ENCODE peak calls at places on chromosomes 11 and 22, in four cellular contexts. N, A, M and B are unnamed samples.

GRCh38 chr11:134071306-134071705 is 2.4 kb downstream of the JAM3 start:
- DNase-seq in N (no peak), A (no peak), M (no peak), B (no peak)

GRCh38 chr11:77874206-77874605 is 53.3 kb downstream of the AAMDC start:
- DNase-seq in N (no peak), A (no peak), M (no peak), B (peak)

GRCh38 chr11:73129198-73129597 is 12.9 kb downstream of the FCHSD2 start:
- DNase-seq in N (no peak), A (no peak), M (no peak), B (no peak)

GRCh38 chr11:102568851-102569250 is 38.3 kb upstream of the MMP7 start:
- DNase-seq in N (no peak), A (no peak), M (no peak), B (no peak)

GRCh38 chr22:39448205-39449054 is 8.4 kb upstream of the MGAT3 start:
- DNase-seq in N (no peak), A (no peak), M (no peak), B (no peak)

GRCh38 chr11:67289651-67290479 is 762 bp downstream of the ANKRD13D start:
- DNase-seq in N (no peak), A (peak), M (peak), B (no peak)

GRCh38 chr11:70942593-70942992 is 309.8 kb downstream of the SHANK2 start:
- DNase-seq in N (no peak), A (peak), M (peak), B (no peak)

GRCh38 chr22:31526275-31526674 is 29.9 kb downstream of the SFI1 start:
- DNase-seq in N (no peak), A (no peak), M (no peak), B (no peak)

GRCh38 chr11:115164774-115165173 is 339.4 kb downstream of the CADM1 start:
- DNase-seq in N (peak), A (no peak), M (peak), B (no peak)

GRCh38 chr22:16563555-16564520 is 28.8 kb downstream of the CCT8L2 start:
- DNase-seq in N (no peak), A (no peak), M (no peak), B (no peak)

GRCh38 chr22:39959640-39960447 is at the start of gene TMA7B:
- DNase-seq in N (peak), A (no peak), M (peak), B (peak)

GRCh38 chr11:76787271-76787670 is 4.1 kb downstream of the TSKU start:
- DNase-seq in N (no peak), A (no peak), M (no peak), B (no peak)

GRCh38 chr11:121464352-121464946 is 11.7 kb upstream of the SORL1-AS1 start:
- DNase-seq in N (peak), A (no peak), M (peak), B (peak)

GRCh38 chr11:123145220-123145619 is 49.8 kb downstream of the CLMP start:
- DNase-seq in N (no peak), A (no peak), M (no peak), B (peak)

GRCh38 chr11:461626-462025 is 11.5 kb downstream of the PTDSS2 start:
- DNase-seq in N (no peak), A (no peak), M (no peak), B (no peak)

GRCh38 chr22:34709641-34710040 is 356.3 kb upstream of the ISX start:
- DNase-seq in N (no peak), A (no peak), M (peak), B (no peak)

GRCh38 chr11:26584818-26585217 is 12.8 kb upstream of the MUC15 start:
- DNase-seq in N (no peak), A (no peak), M (no peak), B (no peak)

GRCh38 chr22:20121856-20122415 is 4.9 kb upstream of the TRMT2A start:
- DNase-seq in N (no peak), A (no peak), M (no peak), B (no peak)

GRCh38 chr22:31218565-31219262 is 6.6 kb downstream of the LIMK2 start:
- DNase-seq in N (no peak), A (no peak), M (no peak), B (no peak)

GRCh38 chr22:38397189-38398097 is 57.6 kb downstream of the KCNJ4 start:
- DNase-seq in N (peak), A (peak), M (peak), B (no peak)

GRCh38 chr11:73158356-73159051 is 16.4 kb upstream of the FCHSD2 start:
- DNase-seq in N (no peak), A (no peak), M (no peak), B (peak)

GRCh38 chr11:74905326-74905725 is 43.6 kb downstream of the XRRA1 start:
- DNase-seq in N (no peak), A (no peak), M (no peak), B (no peak)

GRCh38 chr11:6565988-6566703 is 37.3 kb downstream of the RRP8 start:
- DNase-seq in N (no peak), A (no peak), M (no peak), B (no peak)

GRCh38 chr22:37043214-37043827 is 8.2 kb upstream of the KCTD17 start:
- DNase-seq in N (no peak), A (no peak), M (no peak), B (no peak)

GRCh38 chr11:531826-532511 is 3.4 kb downstream of the HRAS start:
- DNase-seq in N (no peak), A (no peak), M (no peak), B (no peak)

GRCh38 chr22:25582946-25583345 is 18.5 kb downstream of the GRK3 start:
- DNase-seq in N (no peak), A (no peak), M (no peak), B (peak)

GRCh38 chr11:19989191-19989590 is 171.1 kb downstream of the DBX1 start:
- DNase-seq in N (no peak), A (no peak), M (no peak), B (peak)

GRCh38 chr22:39706406-39707150 is 136.0 kb downstream of the CACNA1I start:
- DNase-seq in N (no peak), A (no peak), M (no peak), B (no peak)

GRCh38 chr11:25899761-25900160 is 432.2 kb upstream of the ANO3 start:
- DNase-seq in N (no peak), A (no peak), M (no peak), B (no peak)

GRCh38 chr22:26547426-26547825 is 35.2 kb upstream of the TFIP11 start:
- DNase-seq in N (no peak), A (no peak), M (no peak), B (peak)

GRCh38 chr22:30864441-30865420 is 103.8 kb downstream of the MORC2 start:
- DNase-seq in N (no peak), A (peak), M (no peak), B (no peak)

GRCh38 chr11:22792497-22792896 is 37.1 kb downstream of the SVIP start:
- DNase-seq in N (no peak), A (no peak), M (peak), B (peak)

GRCh38 chr11:85844439-85845051 is 10.6 kb upstream of the CCDC83 start:
- DNase-seq in N (no peak), A (no peak), M (peak), B (peak)

GRCh38 chr11:92227233-92227593 is 2.6 kb downstream of the FAT3 start:
- DNase-seq in N (peak), A (no peak), M (peak), B (no peak)

GRCh38 chr11:126716456-126717083 is 284.0 kb downstream of the KIRREL3 start:
- DNase-seq in N (peak), A (peak), M (peak), B (peak)

GRCh38 chr22:33666661-33667619 is 253.3 kb downstream of the LARGE1 start:
- DNase-seq in N (no peak), A (no peak), M (peak), B (no peak)

GRCh38 chr11:12008790-12009616 is 577 bp upstream of the DKK3 start:
- DNase-seq in N (peak), A (peak), M (peak), B (peak)

GRCh38 chr11:117232911-117233409 is 489 bp downstream of the RNF214 start:
- DNase-seq in N (peak), A (peak), M (no peak), B (no peak)

GRCh38 chr22:41619979-41620645 is 731 bp downstream of the DESI1 start:
- DNase-seq in N (peak), A (peak), M (peak), B (no peak)

GRCh38 chr22:49042066-49042465 is 785.6 kb downstream of the BRD1 start:
- DNase-seq in N (no peak), A (no peak), M (no peak), B (no peak)

GRCh38 chr22:49040111-49040510 is 787.6 kb downstream of the BRD1 start:
- DNase-seq in N (no peak), A (no peak), M (no peak), B (no peak)

GRCh38 chr22:49040754-49041467 is 786.8 kb downstream of the BRD1 start:
- DNase-seq in N (no peak), A (no peak), M (no peak), B (no peak)

GRCh38 chr22:49037701-49038245 is 789.9 kb downstream of the BRD1 start:
- DNase-seq in N (no peak), A (no peak), M (no peak), B (no peak)

DNA sequence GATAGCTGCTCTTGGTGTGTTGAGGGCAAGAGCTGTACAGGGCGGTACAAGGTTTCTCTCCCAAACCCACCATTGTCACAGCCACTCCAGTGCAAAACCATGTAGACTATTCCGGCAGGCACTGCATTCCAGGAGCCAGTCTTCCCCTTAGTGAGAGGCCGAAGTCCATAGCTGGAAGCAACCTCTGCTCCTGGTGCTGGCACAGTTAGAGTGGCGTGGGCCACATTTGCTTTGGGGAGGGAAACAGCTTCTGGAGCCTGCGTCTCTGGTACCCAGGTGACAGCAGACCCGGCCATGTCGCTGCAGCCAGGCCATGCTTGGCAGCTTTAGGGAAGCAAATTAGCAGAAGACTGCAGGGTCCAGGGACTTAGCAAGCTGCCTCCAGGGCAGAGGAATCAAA is 788.0 kb downstream of the BRD1 start:
- DNase-seq in N (no peak), A (no peak), M (no peak), B (no peak)
- H4K5ac ChIP-seq in N (no peak), A (no peak), M (no peak), B (no peak)

GRCh38 chr22:43627485-43628252 is 184.4 kb downstream of the EFCAB6 start:
- DNase-seq in N (no peak), A (no peak), M (no peak), B (no peak)

GRCh38 chr22:43628253-43628649 is 183.9 kb downstream of the EFCAB6 start:
- DNase-seq in N (no peak), A (no peak), M (no peak), B (no peak)

GRCh38 chr22:43631846-43632245 is 180.3 kb downstream of the EFCAB6 start:
- DNase-seq in N (no peak), A (no peak), M (no peak), B (no peak)

GRCh38 chr22:43631201-43631600 is 180.9 kb downstream of the EFCAB6 start:
- DNase-seq in N (no peak), A (no peak), M (no peak), B (no peak)

GRCh38 chr22:43630451-43630850 is 181.7 kb downstream of the EFCAB6 start:
- DNase-seq in N (no peak), A (no peak), M (no peak), B (no peak)
- H4K5ac ChIP-seq in N (no peak), A (no peak), M (no peak), B (no peak)

GRCh38 chr11:129703846-129704245 is 111.8 kb upstream of the TMEM45B start:
- DNase-seq in N (peak), A (no peak), M (no peak), B (no peak)
- H4K5ac ChIP-seq in N (no peak), A (no peak), M (no peak), B (no peak)

GRCh38 chr11:45530111-45530510 is 135.3 kb downstream of the CHST1 start:
- DNase-seq in N (no peak), A (no peak), M (no peak), B (no peak)

GRCh38 chr11:45527898-45528297 is 137.5 kb downstream of the CHST1 start:
- DNase-seq in N (no peak), A (no peak), M (no peak), B (no peak)

GRCh38 chr11:45528435-45528834 is 137.0 kb downstream of the CHST1 start:
- DNase-seq in N (no peak), A (no peak), M (no peak), B (no peak)

GRCh38 chr11:45532552-45532951 is 132.9 kb downstream of the CHST1 start:
- DNase-seq in N (no peak), A (no peak), M (no peak), B (no peak)

DNA sequence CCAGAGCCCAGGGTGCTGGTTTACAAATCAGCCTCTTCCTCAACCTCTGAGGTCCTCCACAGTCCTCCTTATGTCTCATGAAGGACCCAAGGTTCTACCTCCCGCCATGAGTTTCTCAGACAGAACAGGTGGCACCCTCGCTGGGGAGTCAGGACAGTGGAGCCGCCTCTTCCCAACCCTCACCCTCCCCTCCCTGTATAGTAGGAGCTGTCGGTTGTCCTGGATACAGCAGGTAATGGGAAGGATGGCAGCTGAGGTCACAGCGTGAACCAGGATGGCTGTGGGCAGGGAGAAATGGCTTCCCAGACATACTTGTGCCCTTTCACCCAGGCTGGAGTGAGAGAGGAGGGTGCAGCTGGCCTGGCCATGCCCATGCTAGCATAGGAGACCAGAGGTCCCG is 134.6 kb downstream of the CHST1 start:
- DNase-seq in N (no peak), A (no peak), M (no peak), B (no peak)
- H4K5ac ChIP-seq in N (no peak), A (no peak), M (no peak), B (no peak)

GRCh38 chr22:28884754-28885375 is 1.5 kb downstream of the ZNRF3 start:
- DNase-seq in N (no peak), A (no peak), M (peak), B (no peak)

GRCh38 chr22:28887725-28888459 is 4.5 kb downstream of the ZNRF3 start:
- DNase-seq in N (no peak), A (no peak), M (no peak), B (no peak)

GRCh38 chr22:28883657-28883916 is 215 bp downstream of the ZNRF3 start:
- DNase-seq in N (no peak), A (no peak), M (no peak), B (no peak)

GRCh38 chr22:28883917-28884753 is 763 bp downstream of the ZNRF3 start:
- DNase-seq in N (peak), A (peak), M (peak), B (peak)

GRCh38 chr22:28885939-28886338 is 2.6 kb downstream of the ZNRF3 start:
- DNase-seq in N (no peak), A (no peak), M (no peak), B (no peak)
- H4K5ac ChIP-seq in N (no peak), A (no peak), M (no peak), B (no peak)

GRCh38 chr11:8225589-8226036 is 38.1 kb downstream of the LMO1 start:
- DNase-seq in N (peak), A (peak), M (peak), B (peak)
- H4K5ac ChIP-seq in N (no peak), A (no peak), M (no peak), B (no peak)

GRCh38 chr11:35486934-35487333 is 38.5 kb downstream of the PAMR1 start:
- DNase-seq in N (no peak), A (no peak), M (no peak), B (no peak)

GRCh38 chr11:35485656-35486318 is 39.6 kb downstream of the PAMR1 start:
- DNase-seq in N (peak), A (peak), M (peak), B (peak)

GRCh38 chr11:35487532-35488078 is 37.8 kb downstream of the PAMR1 start:
- DNase-seq in N (peak), A (peak), M (peak), B (peak)

GRCh38 chr11:35488117-35488516 is 37.3 kb downstream of the PAMR1 start:
- DNase-seq in N (no peak), A (no peak), M (no peak), B (peak)

DNA sequence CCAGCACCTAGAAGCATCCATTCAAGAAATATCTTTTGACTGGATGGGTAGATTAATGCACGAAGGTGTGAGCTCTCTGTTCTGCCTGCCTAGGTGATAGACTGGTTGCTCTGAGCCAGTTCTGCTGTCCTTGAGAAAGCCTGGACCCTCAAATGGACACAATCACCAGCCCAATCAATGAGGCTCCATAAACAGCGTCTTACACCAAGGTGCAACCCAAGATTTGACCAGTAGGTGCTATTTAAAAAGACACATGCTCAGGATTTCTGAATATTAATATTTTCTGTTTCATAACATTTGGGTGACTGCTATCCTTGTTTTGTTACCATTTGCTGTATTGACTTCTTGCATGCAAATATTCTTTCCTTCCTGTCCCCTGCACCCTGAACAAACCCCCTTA is 39.0 kb downstream of the PAMR1 start:
- DNase-seq in N (no peak), A (no peak), M (no peak), B (no peak)
- H4K5ac ChIP-seq in N (no peak), A (no peak), M (no peak), B (no peak)